ENCODE peak calls at places on chromosomes 3 and 15, in eight cellular contexts. N is GM12865, I is lower lobe of right lung, W is Peyer's patch, X is foreskin fibroblast, Y is endothelial cell, Z is Calu3, E is coronary artery. V is an unnamed sample.

GRCh38 chr3:197775317-197775716 is 15.7 kb upstream of the LRCH3 start:
- DNase-seq in N (no peak), I (no peak), W (no peak), X (no peak), Y (no peak), Z (no peak), E (no peak), V (no peak)

GRCh38 chr3:72010044-72010443 is 225.1 kb upstream of the PROK2 start:
- DNase-seq in N (peak; percentile 57), I (no peak), W (no peak), X (peak; percentile 64), Y (no peak), Z (no peak), E (no peak), V (peak; percentile 16)

GRCh38 chr3:190862209-190863118 is at the start of gene GMNC:
- DNase-seq in N (peak; percentile 45), I (peak; percentile 88), W (peak; percentile 85), X (peak; percentile 63), Y (peak; percentile 79), Z (peak; percentile 93), E (peak; percentile 90), V (peak; percentile 48)

GRCh38 chr15:77019476-77020331 is 24.8 kb downstream of the PSTPIP1 start:
- DNase-seq in N (peak; percentile 49), I (no peak), W (no peak), X (no peak), Y (no peak), Z (no peak), E (no peak), V (peak; percentile 84)

GRCh38 chr3:186165331-186165730 is 56.4 kb upstream of the ETV5 start:
- DNase-seq in N (no peak), I (no peak), W (no peak), X (no peak), Y (no peak), Z (no peak), E (no peak), V (no peak)

GRCh38 chr15:46365612-46366011 is 730.8 kb downstream of the SQOR start:
- DNase-seq in N (no peak), I (no peak), W (no peak), X (peak; percentile 84), Y (no peak), Z (no peak), E (no peak), V (no peak)

GRCh38 chr15:73305331-73306211 is 63.2 kb downstream of the HCN4 start:
- DNase-seq in N (peak; percentile 76), I (no peak), W (no peak), X (peak; percentile 81), Y (peak; percentile 56), Z (peak; percentile 64), E (no peak), V (peak; percentile 55)

GRCh38 chr15:82855286-82856092 is 46.1 kb downstream of the WHAMM start:
- DNase-seq in N (no peak), I (no peak), W (peak; percentile 15), X (no peak), Y (no peak), Z (no peak), E (no peak), V (no peak)

GRCh38 chr15:44882499-44882968 is 74.0 kb upstream of the TERB2 start:
- DNase-seq in N (peak; percentile 93), I (no peak), W (no peak), X (no peak), Y (no peak), Z (no peak), E (no peak), V (peak; percentile 76)

GRCh38 chr3:31288641-31289100 is 244.1 kb upstream of the STT3B start:
- DNase-seq in N (peak; percentile 49), I (no peak), W (peak; percentile 52), X (peak; percentile 29), Y (peak; percentile 13), Z (peak; percentile 80), E (no peak), V (peak; percentile 68)

GRCh38 chr15:51319539-51319938 is 18.9 kb downstream of the CYP19A1 start:
- DNase-seq in N (no peak), I (no peak), W (no peak), X (no peak), Y (no peak), Z (no peak), E (peak; percentile 8), V (no peak)

GRCh38 chr3:52238761-52239701 is at the start of gene TWF2:
- DNase-seq in N (peak; percentile 89), I (peak; percentile 87), W (peak; percentile 91), X (peak; percentile 95), Y (peak; percentile 87), Z (peak; percentile 86), E (peak; percentile 80), V (peak; percentile 91)

GRCh38 chr3:52238193-52238760 is 681 bp downstream of the TWF2 start:
- DNase-seq in N (no peak), I (no peak), W (peak; percentile 48), X (peak; percentile 38), Y (no peak), Z (no peak), E (no peak), V (no peak)

GRCh38 chr3:52240886-52241244 is 1.9 kb upstream of the TWF2 start:
- DNase-seq in N (no peak), I (no peak), W (no peak), X (no peak), Y (no peak), Z (no peak), E (no peak), V (no peak)

GRCh38 chr3:52242039-52242438 is 3.1 kb upstream of the TWF2 start:
- DNase-seq in N (no peak), I (no peak), W (no peak), X (no peak), Y (no peak), Z (no peak), E (no peak), V (no peak)

DNA sequence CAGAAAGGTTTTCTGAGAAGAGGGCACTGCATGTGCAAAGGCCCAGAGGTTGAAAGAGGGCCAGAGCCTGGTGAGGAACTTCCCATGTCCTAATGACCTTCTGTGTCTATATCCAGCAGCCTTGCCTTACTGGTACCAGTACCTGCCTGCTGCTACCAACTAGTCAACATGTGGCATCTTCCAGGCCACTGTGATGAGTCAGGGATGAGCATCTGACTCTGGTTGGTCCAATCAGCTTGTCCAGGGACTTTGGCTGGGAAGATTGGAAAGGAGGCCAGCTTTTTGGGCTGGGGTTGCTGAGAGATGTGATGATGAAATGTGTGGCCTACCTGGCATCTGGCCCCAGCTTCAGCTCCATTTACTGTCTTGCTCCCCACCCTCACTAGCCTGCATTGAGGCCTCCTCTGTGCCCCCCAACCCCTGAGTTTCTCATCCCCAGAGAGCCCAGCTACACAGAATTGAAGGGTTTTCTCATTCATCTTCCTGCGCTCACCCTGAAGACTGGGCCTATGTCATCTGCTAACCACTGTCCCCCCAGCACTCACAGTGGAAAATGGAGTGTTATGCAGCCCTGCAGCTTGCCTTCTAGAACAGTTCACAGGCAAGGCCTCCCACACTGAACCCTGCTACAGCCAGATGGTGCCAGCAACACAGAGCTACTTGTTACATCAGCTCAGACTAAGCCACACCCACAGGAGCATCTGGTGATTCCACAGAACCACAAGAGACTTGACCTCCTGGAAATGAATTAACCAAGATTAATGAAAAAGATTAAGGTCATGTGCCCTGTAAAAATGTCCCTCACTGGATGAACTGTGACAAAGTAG is 1.3 kb upstream of the TWF2 start:
- DNase-seq in N (peak; percentile 85), I (peak; percentile 64), W (peak; percentile 69), X (peak; percentile 97), Y (peak; percentile 3), Z (peak; percentile 42), E (peak; percentile 87), V (peak; percentile 88)
- TF ChIP-seq CTCF in N (no peak), I (no peak), W (no peak), X (no peak), Y (no peak), Z (no peak), E (no peak), V (no peak)

DNA sequence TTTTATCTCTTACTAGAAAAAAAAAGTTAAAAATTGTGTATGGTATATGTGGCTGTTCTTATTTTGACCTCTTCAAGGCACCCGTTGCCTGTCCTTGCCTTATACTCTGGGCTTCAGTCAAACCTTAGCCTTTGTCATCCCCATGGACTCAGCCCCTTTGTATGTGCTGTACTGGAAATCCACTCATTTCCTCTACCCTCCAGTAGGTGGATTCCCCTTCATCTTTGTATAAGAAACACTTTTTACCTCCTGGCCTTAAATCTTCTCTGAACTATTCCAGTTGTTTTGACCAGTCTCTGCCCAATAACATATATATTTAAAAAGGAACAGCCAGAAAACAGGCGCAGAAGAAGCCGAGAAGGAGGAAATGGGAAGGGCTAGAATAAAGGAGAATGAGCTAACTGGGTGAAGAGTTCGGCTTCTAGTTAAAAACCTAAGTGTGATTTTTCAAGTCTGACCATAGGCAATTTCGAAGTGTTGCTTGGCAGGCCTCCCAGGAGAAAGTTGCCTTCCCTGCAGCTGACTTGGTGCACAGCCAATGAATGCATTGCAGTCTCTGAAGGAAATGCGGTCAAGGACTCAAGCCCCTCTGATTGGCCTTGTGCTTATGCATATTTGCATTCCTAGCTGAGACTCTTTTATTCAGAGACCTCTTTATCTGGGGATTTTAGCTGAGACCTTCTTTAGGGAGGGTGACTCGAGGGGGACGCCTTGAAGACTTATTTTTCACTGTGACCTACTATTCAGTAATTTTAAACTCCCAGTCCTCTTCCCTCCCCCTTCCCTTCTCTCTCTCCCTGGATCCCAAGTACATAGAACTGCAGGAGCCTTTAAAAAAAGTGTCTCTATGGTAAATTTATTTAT is 277.4 kb downstream of the ROBO1 start:
- DNase-seq in N (no peak), I (peak; percentile 52), W (peak; percentile 48), X (peak; percentile 77), Y (no peak), Z (no peak), E (no peak), V (no peak)
- TF ChIP-seq CTCF in N (no peak), I (no peak), W (no peak), X (no peak), Y (no peak), Z (no peak), E (no peak), V (no peak)

GRCh38 chr3:46903341-46904302 is 26.1 kb downstream of the PTH1R start:
- DNase-seq in N (no peak), I (peak; percentile 39), W (no peak), X (peak; percentile 53), Y (no peak), Z (no peak), E (no peak), V (no peak)
- TF ChIP-seq CTCF in N (no peak), I (no peak), W (no peak), X (no peak), Y (no peak), Z (no peak), E (no peak), V (no peak)

GRCh38 chr3:81245505-81245904 is 515.9 kb downstream of the GBE1 start:
- DNase-seq in N (no peak), I (no peak), W (no peak), X (no peak), Y (no peak), Z (no peak), E (no peak), V (no peak)

GRCh38 chr3:81237193-81237592 is 524.3 kb downstream of the GBE1 start:
- DNase-seq in N (no peak), I (no peak), W (no peak), X (no peak), Y (no peak), Z (no peak), E (no peak), V (no peak)

GRCh38 chr3:81244196-81244595 is 517.2 kb downstream of the GBE1 start:
- DNase-seq in N (no peak), I (no peak), W (no peak), X (no peak), Y (no peak), Z (no peak), E (no peak), V (no peak)

GRCh38 chr3:81245043-81245442 is 516.4 kb downstream of the GBE1 start:
- DNase-seq in N (no peak), I (no peak), W (no peak), X (no peak), Y (no peak), Z (no peak), E (no peak), V (no peak)

GRCh38 chr3:81242871-81243270 is 518.6 kb downstream of the GBE1 start:
- DNase-seq in N (peak; percentile 4), I (no peak), W (no peak), X (peak; percentile 34), Y (no peak), Z (no peak), E (no peak), V (no peak)
- TF ChIP-seq CTCF in N (peak; percentile 18), I (no peak), W (peak; percentile 69), X (peak; percentile 42), Y (peak; percentile 46), Z (no peak), E (no peak), V (no peak)